ENCODE peak calls at places on chromosomes 12 and 14, in six cellular contexts. D is left ventricle myocardium inferior, F is cardiac fibroblast, R is fibroblast of pulmonary artery, Y is dorsolateral prefrontal cortex, M is ovary. Q is an unnamed sample.

GRCh38 chr12:111764120-111764821 is 2.5 kb upstream of the ALDH2 start:
- DNase-seq in D (no peak), F (no peak), R (no peak), Y (no peak), M (no peak), Q (no peak)

GRCh38 chr12:52151153-52151858 is 40.5 kb downstream of the KRT80 start:
- DNase-seq in D (no peak), F (no peak), R (no peak), Y (no peak), M (no peak), Q (no peak)

GRCh38 chr12:102634216-102634615 is 153.9 kb upstream of the IGF1 start:
- DNase-seq in D (no peak), F (peak; percentile 6), R (peak; percentile 44), Y (no peak), M (no peak), Q (no peak)

GRCh38 chr12:117118838-117119591 is 19.8 kb upstream of the TESC start:
- DNase-seq in D (no peak), F (no peak), R (no peak), Y (peak; percentile 76), M (no peak), Q (no peak)

GRCh38 chr12:25266522-25266921 is 15.8 kb upstream of the KRAS start:
- DNase-seq in D (no peak), F (no peak), R (no peak), Y (no peak), M (no peak), Q (no peak)

GRCh38 chr14:100790785-100791667 is 34.9 kb upstream of the MEG3 start:
- DNase-seq in D (no peak), F (peak; percentile 86), R (peak; percentile 86), Y (no peak), M (no peak), Q (no peak)

GRCh38 chr12:67019070-67019469 is 250.1 kb upstream of the CAND1 start:
- DNase-seq in D (no peak), F (no peak), R (no peak), Y (peak; percentile 29), M (no peak), Q (no peak)

GRCh38 chr14:105364100-105364708 is 34.1 kb upstream of the TEX22 start:
- DNase-seq in D (peak; percentile 38), F (peak; percentile 50), R (peak; percentile 47), Y (no peak), M (no peak), Q (peak; percentile 32)

GRCh38 chr14:57212919-57213318 is 55.8 kb downstream of the EXOC5 start:
- DNase-seq in D (no peak), F (no peak), R (no peak), Y (no peak), M (no peak), Q (no peak)

GRCh38 chr14:50806241-50806933 is 24.6 kb downstream of the NIN start:
- DNase-seq in D (no peak), F (no peak), R (peak; percentile 32), Y (no peak), M (no peak), Q (no peak)

GRCh38 chr12:95637471-95638155 is 86.3 kb upstream of the USP44 start:
- DNase-seq in D (no peak), F (peak; percentile 90), R (peak; percentile 88), Y (no peak), M (no peak), Q (no peak)

GRCh38 chr14:34604990-34605389 is 25.0 kb downstream of the SNX6 start:
- DNase-seq in D (no peak), F (peak; percentile 35), R (peak; percentile 62), Y (no peak), M (no peak), Q (no peak)

GRCh38 chr12:79547735-79548347 is 142.9 kb downstream of the PAWR start:
- DNase-seq in D (no peak), F (peak; percentile 79), R (peak; percentile 79), Y (peak; percentile 52), M (peak; percentile 25), Q (peak; percentile 71)

GRCh38 chr14:51441001-51441400 is 201.0 kb downstream of the TMX1 start:
- DNase-seq in D (no peak), F (no peak), R (no peak), Y (no peak), M (no peak), Q (no peak)

GRCh38 chr12:49336645-49337584 is at the start of gene C1QL4:
- DNase-seq in D (peak; percentile 83), F (peak; percentile 72), R (peak; percentile 61), Y (peak; percentile 66), M (peak; percentile 68), Q (peak; percentile 89)

GRCh38 chr14:70536830-70537229 is 2.0 kb upstream of the ADAM20 start:
- DNase-seq in D (no peak), F (no peak), R (no peak), Y (no peak), M (no peak), Q (no peak)

GRCh38 chr12:5511644-5512584 is 80.0 kb downstream of the NTF3 start:
- DNase-seq in D (peak; percentile 40), F (peak; percentile 48), R (peak; percentile 24), Y (no peak), M (peak; percentile 84), Q (no peak)
- TF ChIP-seq CTCF in D (peak; percentile 60), F (no peak), R (peak; percentile 40), Y (peak; percentile 30), M (peak; percentile 26), Q (no peak)

GRCh38 chr14:75022655-75023054 is 19.9 kb downstream of the EIF2B2 start:
- DNase-seq in D (peak; percentile 67), F (no peak), R (peak; percentile 20), Y (no peak), M (no peak), Q (peak; percentile 32)
- TF ChIP-seq CTCF in D (peak; percentile 60), F (peak; percentile 31), R (peak; percentile 42), Y (no peak), M (no peak), Q (no peak)

GRCh38 chr14:39432619-39433451 is 602 bp upstream of the FBXO33 start:
- DNase-seq in D (peak; percentile 89), F (peak; percentile 83), R (peak; percentile 81), Y (peak; percentile 76), M (peak; percentile 94), Q (peak; percentile 95)
- TF ChIP-seq CTCF in D (peak; percentile 27), F (no peak), R (peak; percentile 17), Y (peak; percentile 32), M (peak; percentile 14), Q (no peak)

GRCh38 chr14:103753809-103754208 is 38.2 kb downstream of the ZFYVE21 start:
- DNase-seq in D (no peak), F (no peak), R (no peak), Y (no peak), M (no peak), Q (no peak)

GRCh38 chr14:103749452-103749851 is 33.8 kb downstream of the ZFYVE21 start:
- DNase-seq in D (no peak), F (no peak), R (no peak), Y (no peak), M (no peak), Q (no peak)

GRCh38 chr14:103746706-103747105 is 31.1 kb downstream of the ZFYVE21 start:
- DNase-seq in D (no peak), F (no peak), R (no peak), Y (peak; percentile 59), M (no peak), Q (no peak)

GRCh38 chr14:103748539-103748867 is 32.9 kb downstream of the ZFYVE21 start:
- DNase-seq in D (no peak), F (no peak), R (no peak), Y (no peak), M (no peak), Q (no peak)

DNA sequence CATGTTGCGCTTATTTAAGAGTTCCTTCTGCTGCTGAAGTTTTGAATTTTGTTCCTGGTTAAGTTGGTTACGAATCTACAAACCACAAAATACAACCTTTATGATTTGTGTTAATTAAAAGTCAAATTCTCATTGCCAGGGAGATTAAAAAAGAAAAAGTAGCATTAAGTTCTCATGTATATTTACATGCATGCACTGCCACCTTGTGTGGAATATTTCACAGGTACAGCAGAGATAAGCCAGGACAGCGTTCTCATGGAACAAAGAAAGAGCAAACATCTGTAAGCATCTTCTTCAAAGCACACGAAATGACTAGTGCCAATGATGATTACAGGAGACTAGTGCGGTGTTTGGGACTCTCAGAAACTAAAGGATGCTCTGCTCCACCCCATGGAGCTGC is 34.2 kb downstream of the ZFYVE21 start:
- DNase-seq in D (no peak), F (no peak), R (no peak), Y (no peak), M (no peak), Q (no peak)
- TF ChIP-seq CTCF in D (no peak), F (no peak), R (no peak), Y (no peak), M (no peak), Q (no peak)

GRCh38 chr12:104653730-104654328 is 197.1 kb downstream of the CHST11 start:
- DNase-seq in D (no peak), F (no peak), R (no peak), Y (no peak), M (no peak), Q (peak; percentile 49)
- TF ChIP-seq CTCF in D (peak; percentile 35), F (peak; percentile 41), R (peak; percentile 32), Y (no peak), M (no peak), Q (peak; percentile 46)

DNA sequence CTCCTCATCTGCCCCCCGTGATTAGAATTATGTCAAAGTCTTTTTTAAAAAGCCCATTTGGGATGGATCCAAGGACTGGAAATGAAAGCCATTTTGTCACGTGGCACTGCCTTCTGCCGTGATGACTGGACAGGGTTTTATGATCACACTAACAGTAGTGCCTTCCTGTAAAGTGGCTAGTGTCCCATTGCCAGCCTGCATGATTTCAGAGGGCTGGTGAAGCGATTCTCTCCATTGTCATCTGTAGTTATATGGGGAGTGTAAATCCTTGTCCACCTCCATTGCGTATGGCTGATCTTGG is 37.6 kb downstream of the CFAP251 start:
- DNase-seq in D (no peak), F (no peak), R (no peak), Y (no peak), M (no peak), Q (no peak)
- TF ChIP-seq CTCF in D (no peak), F (no peak), R (no peak), Y (no peak), M (no peak), Q (peak; percentile 26)

Q was measured in Calu3.